ENCODE peak calls at places on chromosomes 7 and 10, in five cellular contexts. One of them, this sample, is unnamed.
A peak's percentile ranks its signal among the peaks of the same experiment; 100 is the strongest.

GRCh38 chr10:122344741-122345258 is 29.7 kb upstream of the PLEKHA1 start:
- DNase-seq in NCI-H510A: no peak
- DNase-seq in aorta: no peak
- DNase-seq in Daoy: no peak
- DNase-seq in DMS153: no peak
- DNase-seq in this sample: no peak

GRCh38 chr10:100470367-100470766 is 7.6 kb downstream of the WNT8B start:
- DNase-seq in DMS153: no peak
- DNase-seq in Daoy: peak; percentile 59
- DNase-seq in aorta: no peak
- DNase-seq in NCI-H510A: no peak
- DNase-seq in this sample: no peak

GRCh38 chr10:58647770-58648169 is 135.1 kb downstream of the BICC1 start:
- DNase-seq in NCI-H510A: no peak
- DNase-seq in aorta: no peak
- DNase-seq in DMS153: no peak
- DNase-seq in Daoy: no peak
- DNase-seq in this sample: no peak

GRCh38 chr10:97464226-97464625 is 18.3 kb downstream of the ZDHHC16 start:
- DNase-seq in Daoy: no peak
- DNase-seq in NCI-H510A: no peak
- DNase-seq in DMS153: no peak
- DNase-seq in aorta: no peak
- DNase-seq in this sample: no peak

GRCh38 chr10:1643161-1643910 is 94.0 kb downstream of the ADARB2 start:
- DNase-seq in aorta: no peak
- DNase-seq in NCI-H510A: no peak
- DNase-seq in Daoy: peak; percentile 74
- DNase-seq in DMS153: no peak
- DNase-seq in this sample: peak; percentile 47

GRCh38 chr10:123808873-123809272 is 82.7 kb downstream of the CPXM2 start:
- DNase-seq in NCI-H510A: no peak
- DNase-seq in DMS153: no peak
- DNase-seq in aorta: no peak
- DNase-seq in Daoy: peak; percentile 87
- DNase-seq in this sample: no peak

GRCh38 chr7:108246227-108246837 is 116.2 kb upstream of the LAMB4 start:
- DNase-seq in Daoy: peak; percentile 89
- DNase-seq in aorta: peak; percentile 40
- DNase-seq in DMS153: no peak
- DNase-seq in NCI-H510A: no peak
- DNase-seq in this sample: no peak

GRCh38 chr7:12898610-12899009 is 211.2 kb downstream of the ARL4A start:
- DNase-seq in NCI-H510A: no peak
- DNase-seq in Daoy: no peak
- DNase-seq in aorta: no peak
- DNase-seq in DMS153: no peak
- DNase-seq in this sample: no peak

GRCh38 chr7:103445228-103446020 is 583 bp downstream of the SLC26A5 start:
- DNase-seq in DMS153: peak; percentile 6
- DNase-seq in NCI-H510A: peak; percentile 14
- DNase-seq in Daoy: peak; percentile 34
- DNase-seq in aorta: no peak
- DNase-seq in this sample: no peak

GRCh38 chr7:76108540-76109233 is 60.8 kb downstream of the MDH2 start:
- DNase-seq in NCI-H510A: peak; percentile 35
- DNase-seq in aorta: peak; percentile 54
- DNase-seq in Daoy: peak; percentile 59
- DNase-seq in DMS153: peak; percentile 67
- DNase-seq in this sample: no peak

GRCh38 chr7:41005381-41005901 is 697.4 kb downstream of the INHBA start:
- DNase-seq in NCI-H510A: no peak
- DNase-seq in aorta: no peak
- DNase-seq in Daoy: peak; percentile 94
- DNase-seq in DMS153: no peak
- DNase-seq in this sample: no peak

GRCh38 chr7:157955383-157955999 is 618.7 kb downstream of the DNAJB6 start:
- DNase-seq in Daoy: no peak
- DNase-seq in aorta: no peak
- DNase-seq in NCI-H510A: no peak
- DNase-seq in DMS153: no peak
- DNase-seq in this sample: no peak

GRCh38 chr10:1202343-1202742 is 146.2 kb downstream of the WDR37 start:
- DNase-seq in DMS153: no peak
- DNase-seq in NCI-H510A: no peak
- DNase-seq in aorta: no peak
- DNase-seq in Daoy: peak; percentile 62
- DNase-seq in this sample: no peak

GRCh38 chr7:33494473-33494872 is 365.1 kb downstream of the BBS9 start:
- DNase-seq in Daoy: peak; percentile 9
- DNase-seq in NCI-H510A: no peak
- DNase-seq in aorta: no peak
- DNase-seq in DMS153: no peak
- DNase-seq in this sample: no peak

GRCh38 chr7:134910968-134911367 is 75.3 kb upstream of the AGBL3 start:
- DNase-seq in aorta: no peak
- DNase-seq in Daoy: no peak
- DNase-seq in NCI-H510A: no peak
- DNase-seq in DMS153: no peak
- DNase-seq in this sample: no peak

GRCh38 chr7:116441534-116441933 is 58.0 kb upstream of the CAV2 start:
- DNase-seq in Daoy: no peak
- DNase-seq in aorta: no peak
- DNase-seq in DMS153: no peak
- DNase-seq in NCI-H510A: no peak
- DNase-seq in this sample: no peak

GRCh38 chr7:30888783-30889182 is 22.9 kb upstream of the AQP1 start:
- DNase-seq in NCI-H510A: no peak
- DNase-seq in aorta: peak; percentile 76
- DNase-seq in DMS153: no peak
- DNase-seq in Daoy: peak; percentile 89
- DNase-seq in this sample: no peak

GRCh38 chr7:129816742-129817141 is 136.0 kb downstream of the UBE2H start:
- DNase-seq in Daoy: no peak
- DNase-seq in DMS153: no peak
- DNase-seq in aorta: no peak
- DNase-seq in NCI-H510A: no peak
- DNase-seq in this sample: no peak

GRCh38 chr10:116802474-116802873 is 46.8 kb upstream of the ENO4 start:
- DNase-seq in NCI-H510A: no peak
- DNase-seq in Daoy: no peak
- DNase-seq in aorta: no peak
- DNase-seq in DMS153: no peak
- DNase-seq in this sample: no peak

GRCh38 chr10:118873080-118873737 is 118.4 kb upstream of the CACUL1 start:
- DNase-seq in aorta: no peak
- DNase-seq in DMS153: no peak
- DNase-seq in Daoy: peak; percentile 39
- DNase-seq in NCI-H510A: no peak
- DNase-seq in this sample: no peak

GRCh38 chr10:104657458-104657857 is 16.4 kb downstream of the SORCS3 start:
- DNase-seq in Daoy: no peak
- DNase-seq in aorta: no peak
- DNase-seq in DMS153: no peak
- DNase-seq in NCI-H510A: no peak
- DNase-seq in this sample: no peak

GRCh38 chr10:106175760-106176377 is 988.6 kb downstream of the SORCS1 start:
- DNase-seq in DMS153: no peak
- DNase-seq in Daoy: no peak
- DNase-seq in NCI-H510A: no peak
- DNase-seq in aorta: no peak
- DNase-seq in this sample: no peak

GRCh38 chr10:95405655-95406054 is 114.9 kb upstream of the PDLIM1 start:
- DNase-seq in NCI-H510A: no peak
- DNase-seq in Daoy: no peak
- DNase-seq in DMS153: no peak
- DNase-seq in aorta: no peak
- DNase-seq in this sample: no peak

GRCh38 chr10:50603151-50603850 is 20.5 kb downstream of the SGMS1 start:
- DNase-seq in Daoy: no peak
- DNase-seq in DMS153: no peak
- DNase-seq in NCI-H510A: no peak
- DNase-seq in aorta: no peak
- DNase-seq in this sample: no peak

GRCh38 chr10:44310762-44311562 is 73.9 kb downstream of the CXCL12 start:
- DNase-seq in NCI-H510A: no peak
- DNase-seq in Daoy: peak; percentile 81
- DNase-seq in DMS153: peak; percentile 77
- DNase-seq in aorta: peak; percentile 92
- DNase-seq in this sample: peak; percentile 92

GRCh38 chr7:68787586-68787985 is 810.7 kb upstream of the AUTS2 start:
- DNase-seq in aorta: no peak
- DNase-seq in NCI-H510A: peak; percentile 22
- DNase-seq in Daoy: no peak
- DNase-seq in DMS153: peak; percentile 88
- DNase-seq in this sample: no peak

GRCh38 chr10:96587255-96588059 is 645 bp upstream of the TM9SF3 start:
- DNase-seq in aorta: peak; percentile 80
- DNase-seq in DMS153: peak; percentile 19
- DNase-seq in NCI-H510A: peak; percentile 56
- DNase-seq in Daoy: peak; percentile 83
- DNase-seq in this sample: no peak

GRCh38 chr7:41889040-41889439 is 186.2 kb upstream of the INHBA start:
- DNase-seq in aorta: no peak
- DNase-seq in DMS153: no peak
- DNase-seq in Daoy: no peak
- DNase-seq in NCI-H510A: no peak
- DNase-seq in this sample: no peak

GRCh38 chr10:44056206-44056605 is 328.7 kb downstream of the CXCL12 start:
- DNase-seq in aorta: no peak
- DNase-seq in DMS153: no peak
- DNase-seq in Daoy: no peak
- DNase-seq in NCI-H510A: no peak
- DNase-seq in this sample: no peak

GRCh38 chr10:58457761-58458616 is 54.7 kb upstream of the BICC1 start:
- DNase-seq in Daoy: no peak
- DNase-seq in NCI-H510A: no peak
- DNase-seq in DMS153: no peak
- DNase-seq in aorta: peak; percentile 62
- DNase-seq in this sample: no peak

GRCh38 chr7:78787854-78788253 is 665.6 kb downstream of the MAGI2 start:
- DNase-seq in Daoy: no peak
- DNase-seq in NCI-H510A: no peak
- DNase-seq in DMS153: no peak
- DNase-seq in aorta: no peak
- DNase-seq in this sample: no peak

GRCh38 chr10:21002097-21002878 is 105.2 kb upstream of the NEBL start:
- DNase-seq in aorta: no peak
- DNase-seq in DMS153: no peak
- DNase-seq in Daoy: peak; percentile 17
- DNase-seq in NCI-H510A: no peak
- DNase-seq in this sample: no peak

GRCh38 chr7:36863901-36864701 is 139.8 kb upstream of the AOAH start:
- DNase-seq in DMS153: no peak
- DNase-seq in aorta: no peak
- DNase-seq in Daoy: peak; percentile 23
- DNase-seq in NCI-H510A: no peak
- DNase-seq in this sample: no peak

GRCh38 chr7:37494940-37495339 is 46.3 kb upstream of the ELMO1 start:
- DNase-seq in Daoy: peak; percentile 37
- DNase-seq in NCI-H510A: no peak
- DNase-seq in aorta: no peak
- DNase-seq in DMS153: no peak
- DNase-seq in this sample: no peak

This sample was measured in chondrocyte.